ENCODE peak calls at places on chromosomes 12 and 14, in eight cellular contexts. One of them, this sample, is unnamed.

GRCh38 chr12:89960607-89961394 is 252.2 kb upstream of the ATP2B1 start:
- DNase-seq in thoracic aorta: no peak
- DNase-seq in AG04449: no peak
- DNase-seq in right atrium auricular region: no peak
- DNase-seq in endothelial cell: no peak
- DNase-seq in hepatocyte: peak
- DNase-seq in cardiac fibroblast: peak
- DNase-seq in fibroblast of villous mesenchyme: peak
- DNase-seq in this sample: peak

GRCh38 chr12:92108651-92109050 is 37.0 kb downstream of the BTG1 start:
- DNase-seq in endothelial cell: no peak
- DNase-seq in hepatocyte: peak
- DNase-seq in thoracic aorta: no peak
- DNase-seq in cardiac fibroblast: peak
- DNase-seq in AG04449: peak
- DNase-seq in right atrium auricular region: no peak
- DNase-seq in fibroblast of villous mesenchyme: peak
- DNase-seq in this sample: no peak

GRCh38 chr12:22126758-22127157 is 80.7 kb downstream of the CMAS start:
- DNase-seq in cardiac fibroblast: no peak
- DNase-seq in fibroblast of villous mesenchyme: no peak
- DNase-seq in AG04449: no peak
- DNase-seq in right atrium auricular region: no peak
- DNase-seq in endothelial cell: no peak
- DNase-seq in thoracic aorta: no peak
- DNase-seq in hepatocyte: no peak
- DNase-seq in this sample: no peak

GRCh38 chr14:52692248-52692962 is 3.0 kb downstream of the ERO1A start:
- DNase-seq in right atrium auricular region: no peak
- DNase-seq in thoracic aorta: no peak
- DNase-seq in fibroblast of villous mesenchyme: peak
- DNase-seq in hepatocyte: no peak
- DNase-seq in endothelial cell: no peak
- DNase-seq in cardiac fibroblast: peak
- DNase-seq in AG04449: no peak
- DNase-seq in this sample: no peak

GRCh38 chr12:19834596-19834995 is 395.3 kb downstream of the AEBP2 start:
- DNase-seq in AG04449: no peak
- DNase-seq in fibroblast of villous mesenchyme: no peak
- DNase-seq in cardiac fibroblast: peak
- DNase-seq in hepatocyte: no peak
- DNase-seq in endothelial cell: no peak
- DNase-seq in thoracic aorta: no peak
- DNase-seq in right atrium auricular region: no peak
- DNase-seq in this sample: no peak

GRCh38 chr14:59159169-59159568 is 29.3 kb upstream of the DAAM1 start:
- DNase-seq in right atrium auricular region: no peak
- DNase-seq in thoracic aorta: no peak
- DNase-seq in cardiac fibroblast: no peak
- DNase-seq in hepatocyte: no peak
- DNase-seq in fibroblast of villous mesenchyme: peak
- DNase-seq in AG04449: no peak
- DNase-seq in endothelial cell: no peak
- DNase-seq in this sample: no peak

GRCh38 chr14:42628591-42628990 is 1021.9 kb downstream of the LRFN5 start:
- DNase-seq in hepatocyte: no peak
- DNase-seq in thoracic aorta: no peak
- DNase-seq in cardiac fibroblast: no peak
- DNase-seq in fibroblast of villous mesenchyme: no peak
- DNase-seq in AG04449: no peak
- DNase-seq in endothelial cell: no peak
- DNase-seq in right atrium auricular region: no peak
- DNase-seq in this sample: no peak

GRCh38 chr12:79927772-79928474 is 7.0 kb downstream of the PPP1R12A start:
- DNase-seq in thoracic aorta: no peak
- DNase-seq in right atrium auricular region: no peak
- DNase-seq in AG04449: no peak
- DNase-seq in fibroblast of villous mesenchyme: peak
- DNase-seq in hepatocyte: no peak
- DNase-seq in cardiac fibroblast: no peak
- DNase-seq in endothelial cell: no peak
- DNase-seq in this sample: no peak

GRCh38 chr14:24159777-24160498 is 1.1 kb upstream of the IRF9 start:
- DNase-seq in thoracic aorta: no peak
- DNase-seq in AG04449: no peak
- DNase-seq in fibroblast of villous mesenchyme: no peak
- DNase-seq in cardiac fibroblast: no peak
- DNase-seq in right atrium auricular region: no peak
- DNase-seq in hepatocyte: no peak
- DNase-seq in endothelial cell: no peak
- DNase-seq in this sample: no peak

GRCh38 chr12:58420496-58420895 is 479.1 kb downstream of the ATP23 start:
- DNase-seq in fibroblast of villous mesenchyme: peak
- DNase-seq in thoracic aorta: no peak
- DNase-seq in AG04449: no peak
- DNase-seq in right atrium auricular region: no peak
- DNase-seq in cardiac fibroblast: peak
- DNase-seq in endothelial cell: no peak
- DNase-seq in hepatocyte: no peak
- DNase-seq in this sample: no peak

GRCh38 chr14:59177229-59177628 is 11.2 kb upstream of the DAAM1 start:
- DNase-seq in endothelial cell: no peak
- DNase-seq in thoracic aorta: no peak
- DNase-seq in cardiac fibroblast: no peak
- DNase-seq in AG04449: no peak
- DNase-seq in fibroblast of villous mesenchyme: no peak
- DNase-seq in hepatocyte: no peak
- DNase-seq in right atrium auricular region: no peak
- DNase-seq in this sample: no peak

GRCh38 chr14:104554608-104555401 is 24.8 kb upstream of the C14orf180 start:
- DNase-seq in hepatocyte: peak
- DNase-seq in fibroblast of villous mesenchyme: no peak
- DNase-seq in right atrium auricular region: no peak
- DNase-seq in AG04449: no peak
- DNase-seq in endothelial cell: no peak
- DNase-seq in cardiac fibroblast: no peak
- DNase-seq in thoracic aorta: no peak
- DNase-seq in this sample: no peak

GRCh38 chr12:39846971-39847661 is 227.5 kb upstream of the ABCD2 start:
- DNase-seq in thoracic aorta: no peak
- DNase-seq in cardiac fibroblast: no peak
- DNase-seq in endothelial cell: no peak
- DNase-seq in fibroblast of villous mesenchyme: no peak
- DNase-seq in hepatocyte: no peak
- DNase-seq in AG04449: no peak
- DNase-seq in right atrium auricular region: no peak
- DNase-seq in this sample: no peak

GRCh38 chr12:50242751-50243191 is 40.5 kb downstream of the LIMA1 start:
- DNase-seq in endothelial cell: no peak
- DNase-seq in fibroblast of villous mesenchyme: peak
- DNase-seq in thoracic aorta: no peak
- DNase-seq in right atrium auricular region: no peak
- DNase-seq in AG04449: peak
- DNase-seq in cardiac fibroblast: peak
- DNase-seq in hepatocyte: no peak
- DNase-seq in this sample: no peak

GRCh38 chr14:99181804-99182520 is 90.0 kb downstream of the BCL11B start:
- DNase-seq in fibroblast of villous mesenchyme: no peak
- DNase-seq in endothelial cell: no peak
- DNase-seq in thoracic aorta: no peak
- DNase-seq in hepatocyte: no peak
- DNase-seq in right atrium auricular region: no peak
- DNase-seq in cardiac fibroblast: no peak
- DNase-seq in AG04449: no peak
- DNase-seq in this sample: no peak

GRCh38 chr14:99181246-99181645 is 90.8 kb downstream of the BCL11B start:
- DNase-seq in right atrium auricular region: no peak
- DNase-seq in cardiac fibroblast: no peak
- DNase-seq in endothelial cell: no peak
- DNase-seq in fibroblast of villous mesenchyme: no peak
- DNase-seq in AG04449: no peak
- DNase-seq in thoracic aorta: no peak
- DNase-seq in hepatocyte: no peak
- DNase-seq in this sample: no peak

GRCh38 chr14:99183716-99184115 is 88.3 kb downstream of the BCL11B start:
- DNase-seq in cardiac fibroblast: no peak
- DNase-seq in right atrium auricular region: no peak
- DNase-seq in AG04449: no peak
- DNase-seq in thoracic aorta: no peak
- DNase-seq in hepatocyte: no peak
- DNase-seq in endothelial cell: no peak
- DNase-seq in fibroblast of villous mesenchyme: no peak
- DNase-seq in this sample: no peak

GRCh38 chr14:99183311-99183710 is 88.7 kb downstream of the BCL11B start:
- DNase-seq in hepatocyte: no peak
- DNase-seq in endothelial cell: no peak
- DNase-seq in cardiac fibroblast: no peak
- DNase-seq in thoracic aorta: no peak
- DNase-seq in AG04449: no peak
- DNase-seq in fibroblast of villous mesenchyme: no peak
- DNase-seq in right atrium auricular region: no peak
- DNase-seq in this sample: no peak

DNA sequence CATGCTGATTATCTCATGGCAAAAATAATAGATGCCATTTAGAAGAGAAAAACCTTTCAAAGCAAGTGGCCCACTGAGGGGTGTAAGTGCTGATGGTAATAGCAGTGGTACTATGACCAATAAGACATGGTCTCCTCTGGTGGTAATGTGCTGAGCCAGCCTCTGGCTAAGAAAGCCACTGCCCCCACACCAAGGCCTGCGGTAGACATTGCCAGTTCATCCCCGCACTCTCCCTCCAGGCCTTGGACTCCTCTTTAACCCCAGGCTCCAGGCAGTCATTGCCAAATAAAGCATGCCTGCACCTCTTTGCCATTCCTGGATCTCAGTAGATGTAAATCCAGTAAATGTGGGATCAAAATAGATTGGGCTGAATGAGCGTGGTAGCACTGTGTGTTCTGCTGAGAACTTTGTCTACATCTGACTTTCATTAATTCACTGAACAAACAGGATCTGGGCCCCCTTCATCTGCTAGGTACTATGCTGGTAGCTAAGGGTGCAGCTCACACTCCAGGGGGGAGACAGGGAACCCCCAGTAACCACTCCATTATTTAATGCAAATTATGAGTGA is 89.4 kb downstream of the BCL11B start:
- DNase-seq in hepatocyte: no peak
- DNase-seq in AG04449: no peak
- DNase-seq in right atrium auricular region: no peak
- DNase-seq in endothelial cell: no peak
- DNase-seq in fibroblast of villous mesenchyme: no peak
- DNase-seq in thoracic aorta: no peak
- DNase-seq in cardiac fibroblast: no peak
- DNase-seq in this sample: no peak
- TF ChIP-seq CTCF in hepatocyte: no peak
- TF ChIP-seq CTCF in AG04449: no peak
- TF ChIP-seq CTCF in right atrium auricular region: no peak
- TF ChIP-seq CTCF in endothelial cell: no peak
- TF ChIP-seq CTCF in fibroblast of villous mesenchyme: no peak
- TF ChIP-seq CTCF in thoracic aorta: no peak
- TF ChIP-seq CTCF in cardiac fibroblast: no peak
- TF ChIP-seq CTCF in this sample: no peak

DNA sequence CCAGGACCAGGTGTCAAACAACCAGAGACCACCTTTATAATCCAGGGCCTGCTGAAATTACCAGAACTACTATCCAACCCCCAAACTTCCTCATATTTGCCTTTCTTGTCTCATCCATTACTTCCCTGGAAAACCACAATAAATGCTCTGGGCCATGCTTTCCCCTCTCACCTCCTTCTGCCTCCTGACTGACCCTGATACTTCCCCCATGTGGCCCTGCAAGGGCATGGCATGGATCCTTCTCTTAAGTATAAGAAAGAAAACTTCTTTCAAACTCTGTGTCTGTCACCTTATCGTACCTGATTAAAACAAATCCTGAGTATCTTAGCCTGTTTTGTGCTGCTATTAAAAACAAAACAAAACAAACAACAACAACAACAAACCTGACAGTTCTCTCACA is 44.7 kb upstream of the CRACR2A start:
- DNase-seq in cardiac fibroblast: no peak
- DNase-seq in right atrium auricular region: no peak
- DNase-seq in fibroblast of villous mesenchyme: no peak
- DNase-seq in thoracic aorta: no peak
- DNase-seq in hepatocyte: no peak
- DNase-seq in AG04449: no peak
- DNase-seq in endothelial cell: no peak
- DNase-seq in this sample: peak
- TF ChIP-seq CTCF in cardiac fibroblast: peak
- TF ChIP-seq CTCF in right atrium auricular region: no peak
- TF ChIP-seq CTCF in fibroblast of villous mesenchyme: peak
- TF ChIP-seq CTCF in thoracic aorta: no peak
- TF ChIP-seq CTCF in hepatocyte: no peak
- TF ChIP-seq CTCF in AG04449: no peak
- TF ChIP-seq CTCF in endothelial cell: no peak
- TF ChIP-seq CTCF in this sample: no peak

GRCh38 chr12:66708704-66709443 is 30.0 kb upstream of the GRIP1 start:
- DNase-seq in thoracic aorta: no peak
- DNase-seq in hepatocyte: peak
- DNase-seq in cardiac fibroblast: peak
- DNase-seq in AG04449: no peak
- DNase-seq in fibroblast of villous mesenchyme: peak
- DNase-seq in endothelial cell: no peak
- DNase-seq in right atrium auricular region: no peak
- DNase-seq in this sample: no peak
- TF ChIP-seq CTCF in thoracic aorta: peak
- TF ChIP-seq CTCF in hepatocyte: peak
- TF ChIP-seq CTCF in cardiac fibroblast: peak
- TF ChIP-seq CTCF in AG04449: no peak
- TF ChIP-seq CTCF in fibroblast of villous mesenchyme: peak
- TF ChIP-seq CTCF in endothelial cell: peak
- TF ChIP-seq CTCF in right atrium auricular region: peak
- TF ChIP-seq CTCF in this sample: no peak

GRCh38 chr12:6612652-6613014 is 5.5 kb upstream of the CHD4 start:
- DNase-seq in AG04449: no peak
- DNase-seq in endothelial cell: no peak
- DNase-seq in hepatocyte: no peak
- DNase-seq in right atrium auricular region: no peak
- DNase-seq in fibroblast of villous mesenchyme: no peak
- DNase-seq in cardiac fibroblast: no peak
- DNase-seq in thoracic aorta: no peak
- DNase-seq in this sample: no peak

GRCh38 chr12:6613015-6613775 is 6.0 kb upstream of the CHD4 start:
- DNase-seq in cardiac fibroblast: peak
- DNase-seq in thoracic aorta: peak
- DNase-seq in hepatocyte: peak
- DNase-seq in endothelial cell: no peak
- DNase-seq in AG04449: no peak
- DNase-seq in fibroblast of villous mesenchyme: peak
- DNase-seq in right atrium auricular region: peak
- DNase-seq in this sample: peak

GRCh38 chr12:6613776-6614512 is 6.8 kb upstream of the CHD4 start:
- DNase-seq in endothelial cell: peak
- DNase-seq in cardiac fibroblast: peak
- DNase-seq in AG04449: peak
- DNase-seq in fibroblast of villous mesenchyme: peak
- DNase-seq in thoracic aorta: peak
- DNase-seq in hepatocyte: peak
- DNase-seq in right atrium auricular region: peak
- DNase-seq in this sample: peak

GRCh38 chr12:6615802-6616201 is 8.6 kb upstream of the CHD4 start:
- DNase-seq in thoracic aorta: no peak
- DNase-seq in cardiac fibroblast: no peak
- DNase-seq in right atrium auricular region: no peak
- DNase-seq in endothelial cell: no peak
- DNase-seq in AG04449: no peak
- DNase-seq in hepatocyte: no peak
- DNase-seq in fibroblast of villous mesenchyme: no peak
- DNase-seq in this sample: no peak

GRCh38 chr12:6614513-6615177 is 7.5 kb upstream of the CHD4 start:
- DNase-seq in endothelial cell: no peak
- DNase-seq in fibroblast of villous mesenchyme: no peak
- DNase-seq in cardiac fibroblast: no peak
- DNase-seq in AG04449: no peak
- DNase-seq in hepatocyte: peak
- DNase-seq in thoracic aorta: no peak
- DNase-seq in right atrium auricular region: no peak
- DNase-seq in this sample: no peak
- TF ChIP-seq CTCF in endothelial cell: no peak
- TF ChIP-seq CTCF in fibroblast of villous mesenchyme: no peak
- TF ChIP-seq CTCF in cardiac fibroblast: no peak
- TF ChIP-seq CTCF in AG04449: no peak
- TF ChIP-seq CTCF in hepatocyte: no peak
- TF ChIP-seq CTCF in thoracic aorta: no peak
- TF ChIP-seq CTCF in right atrium auricular region: no peak
- TF ChIP-seq CTCF in this sample: no peak